ENCODE peak calls at places on chromosome 7, in four cellular contexts. F is stomach, R is transverse colon, P is uterus. I is an unnamed sample.
A peak's percentile ranks its signal among the peaks of the same experiment; 100 is the strongest.

GRCh38 chr7:11478873-11479272 is 353.1 kb downstream of the THSD7A start:
- DNase-seq in R (no peak), F (no peak), P (no peak), I (no peak)

GRCh38 chr7:73577627-73578341 is 595 bp downstream of the TBL2 start:
- DNase-seq in F (no peak), R (peak; percentile 21), P (no peak), I (peak; percentile 48)

GRCh38 chr7:151468214-151469023 is 28.5 kb upstream of the CRYGN start:
- DNase-seq in F (no peak), R (no peak), P (no peak), I (no peak)

GRCh38 chr7:88480901-88481300 is 174.2 kb upstream of the STEAP4 start:
- DNase-seq in P (no peak), F (no peak), R (peak; percentile 42), I (no peak)

GRCh38 chr7:19552576-19552975 is 156.3 kb downstream of the POLR1F start:
- DNase-seq in R (no peak), F (no peak), P (no peak), I (no peak)

GRCh38 chr7:112207106-112207592 is 654 bp downstream of the ZNF277 start:
- DNase-seq in P (no peak), R (no peak), F (no peak), I (no peak)

GRCh38 chr7:132210821-132211220 is 365.4 kb downstream of the PLXNA4 start:
- DNase-seq in P (no peak), F (no peak), R (no peak), I (no peak)

GRCh38 chr7:30874656-30875317 is 36.9 kb upstream of the AQP1 start:
- DNase-seq in P (no peak), R (no peak), F (no peak), I (no peak)

GRCh38 chr7:74482629-74483401 is 29.1 kb downstream of the GTF2IRD1 start:
- DNase-seq in F (no peak), P (peak; percentile 35), R (no peak), I (peak; percentile 71)

DNA sequence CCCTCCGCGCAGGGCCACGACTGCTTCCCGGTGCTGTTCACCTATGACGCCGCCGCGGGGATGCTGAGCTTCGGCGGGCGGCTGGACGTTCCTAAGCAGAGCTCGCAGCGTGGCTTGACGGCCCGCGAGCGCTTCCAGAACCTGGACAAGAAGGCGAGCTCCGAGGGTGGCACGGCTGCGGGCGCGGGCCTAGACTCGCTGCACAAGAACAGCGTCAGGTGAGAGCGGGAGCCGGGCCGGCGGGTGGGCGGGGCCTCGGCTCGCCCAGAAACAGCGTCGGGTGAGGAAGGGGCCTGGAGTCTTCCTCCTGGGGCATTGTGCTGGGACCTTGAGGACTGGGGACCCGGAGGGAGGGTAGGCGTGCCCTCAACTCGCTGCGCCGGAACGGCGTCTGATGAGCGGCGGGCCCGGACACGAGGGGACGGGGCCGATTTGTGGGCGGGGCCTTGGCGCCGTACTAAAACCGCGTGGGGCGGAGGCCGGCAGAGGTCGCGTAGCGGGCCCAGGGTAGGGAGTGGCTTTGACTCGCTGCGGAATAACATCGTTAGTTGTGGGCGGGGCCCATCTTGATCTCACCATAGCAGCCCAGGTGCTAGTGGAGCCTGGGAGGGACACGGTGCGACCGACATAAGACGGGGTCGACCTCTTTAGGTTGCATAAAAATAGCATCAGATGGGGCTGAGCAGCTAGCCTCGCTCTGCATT is 15.6 kb downstream of the PDAP1 start:
- DNase-seq in R (peak; percentile 91), F (peak; percentile 81), P (peak; percentile 80), I (peak; percentile 81)
- TF ChIP-seq CTCF in R (no peak), F (no peak), P (no peak), I (no peak)

DNA sequence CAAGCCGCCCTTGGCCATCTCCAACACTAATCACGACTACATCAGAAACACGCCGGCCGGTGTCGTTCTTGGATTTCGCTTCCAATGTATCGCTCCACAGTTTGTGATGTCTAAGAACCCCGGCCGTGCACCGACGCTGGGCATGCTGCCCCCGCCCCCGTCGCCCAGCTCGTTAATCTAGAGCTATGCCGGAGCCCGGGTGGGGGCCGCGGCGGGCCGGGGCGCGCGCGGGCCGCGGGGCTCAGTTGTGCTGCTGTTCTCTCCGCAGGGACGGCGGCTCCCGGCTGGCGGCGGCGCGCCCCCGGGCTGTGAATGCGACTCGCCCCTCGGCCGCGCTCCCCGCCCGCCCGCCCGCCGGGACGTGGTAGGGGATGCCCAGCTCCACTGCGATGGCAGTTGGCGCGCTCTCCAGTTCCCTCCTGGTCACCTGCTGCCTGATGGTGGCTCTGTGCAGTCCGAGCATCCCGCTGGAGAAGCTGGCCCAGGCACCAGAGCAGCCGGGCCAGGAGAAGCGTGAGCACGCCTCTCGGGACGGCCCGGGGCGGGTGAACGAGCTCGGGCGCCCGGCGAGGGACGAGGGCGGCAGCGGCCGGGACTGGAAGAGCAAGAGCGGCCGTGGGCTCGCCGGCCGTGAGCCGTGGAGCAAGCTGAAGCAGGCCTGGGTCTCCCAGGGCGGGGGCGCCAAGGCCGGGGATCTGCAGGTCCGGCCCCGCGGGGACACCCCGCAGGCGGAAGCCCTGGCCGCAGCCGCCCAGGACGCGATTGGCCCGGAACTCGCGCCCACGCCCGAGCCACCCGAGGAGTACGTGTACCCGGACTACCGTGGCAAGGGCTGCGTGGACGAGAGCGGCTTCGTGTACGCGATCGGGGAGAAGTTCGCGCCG is 1.9 kb downstream of the VWC2 start:
- DNase-seq in F (no peak), P (no peak), R (peak; percentile 11), I (no peak)
- H3K4me3 ChIP-seq in F (peak overlapping the region; percentile 44), P (peak overlapping the region; percentile 26), R (no peak overlapping the region), I (peak overlapping the region; percentile 59)

DNA sequence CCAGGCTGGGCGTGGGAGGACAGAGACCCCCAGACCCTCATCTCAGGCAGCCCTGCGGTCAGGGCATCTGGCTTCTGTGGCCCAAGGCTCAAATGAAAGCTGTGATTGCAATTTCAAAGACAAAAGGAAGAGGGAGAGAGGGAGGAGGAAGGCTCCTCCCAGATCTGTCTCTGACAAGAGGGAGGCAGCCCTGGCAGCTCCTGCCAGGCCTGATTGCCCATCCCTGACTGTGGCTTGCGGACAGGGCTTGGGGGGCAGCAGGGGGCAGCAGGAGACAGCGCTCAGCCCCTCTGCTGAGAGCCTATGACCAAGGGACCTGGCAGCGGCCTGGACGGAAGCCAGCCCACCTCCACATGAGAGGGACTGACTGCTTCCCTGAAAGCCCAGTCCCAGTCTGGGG is 91.8 kb downstream of the PTPRN2 start:
- DNase-seq in F (peak; percentile 49), R (peak; percentile 35), P (no peak), I (no peak)
- TF ChIP-seq CTCF in F (no peak), R (no peak), P (no peak), I (no peak)

GRCh38 chr7:22052650-22053336 is 107.1 kb upstream of the CDCA7L start:
- DNase-seq in R (no peak), P (no peak), F (no peak), I (no peak)
- H3K4me3 ChIP-seq in R (no peak overlapping the region), P (no peak overlapping the region), F (no peak overlapping the region), I (no peak overlapping the region)

GRCh38 chr7:69893915-69894314 is 295.6 kb downstream of the AUTS2 start:
- DNase-seq in P (no peak), F (no peak), R (no peak), I (no peak)
- TF ChIP-seq CTCF in P (no peak), F (no peak), R (no peak), I (peak; percentile 20)

GRCh38 chr7:1103789-1104513 is 16.0 kb downstream of the GPER1 start:
- DNase-seq in R (no peak), P (no peak), F (no peak), I (no peak)
- H3K4me3 ChIP-seq in R (no peak overlapping the region), P (no peak overlapping the region), F (no peak overlapping the region), I (no peak overlapping the region)

GRCh38 chr7:139645572-139646523 is 122.4 kb downstream of the CLEC2L start:
- DNase-seq in P (peak; percentile 75), R (peak; percentile 88), F (peak; percentile 89), I (peak; percentile 89)
- TF ChIP-seq CTCF in P (peak; percentile 88), R (peak; percentile 94), F (peak; percentile 93), I (peak; percentile 92)

GRCh38 chr7:135980665-135981180 is 3.6 kb upstream of the MTPN start:
- DNase-seq in F (peak; percentile 29), R (peak; percentile 39), P (no peak), I (no peak)

GRCh38 chr7:135978624-135979023 is 1.5 kb upstream of the MTPN start:
- DNase-seq in F (no peak), P (peak; percentile 30), R (no peak), I (no peak)

GRCh38 chr7:135977742-135978066 is 545 bp upstream of the MTPN start:
- DNase-seq in R (no peak), P (no peak), F (no peak), I (no peak)

GRCh38 chr7:135979674-135980660 is 2.8 kb upstream of the MTPN start:
- DNase-seq in P (no peak), F (no peak), R (no peak), I (no peak)

GRCh38 chr7:135981958-135982646 is 4.9 kb upstream of the MTPN start:
- DNase-seq in P (no peak), R (no peak), F (no peak), I (no peak)
- H3K4me3 ChIP-seq in P (no peak overlapping the region), R (no peak overlapping the region), F (no peak overlapping the region), I (no peak overlapping the region)

DNA sequence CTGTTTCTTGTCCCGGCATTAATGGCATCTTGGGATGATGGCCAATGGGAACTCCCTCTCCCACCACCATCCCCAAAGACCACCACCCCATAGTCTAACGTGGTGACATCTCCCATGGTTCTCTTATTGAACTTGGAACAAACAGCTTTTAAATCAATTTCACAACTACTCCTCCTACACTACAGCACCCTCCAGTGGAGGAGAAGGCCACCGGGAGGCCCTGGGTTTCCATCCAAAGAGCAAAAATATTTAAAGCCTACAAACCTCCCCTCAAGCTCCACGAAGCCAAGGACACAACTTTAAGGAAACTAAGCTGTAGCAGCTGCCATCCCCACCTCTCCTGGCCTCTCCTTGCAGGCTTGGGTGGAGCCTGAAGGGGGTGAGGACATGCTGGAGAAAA is 94.1 kb upstream of the LANCL2 start:
- DNase-seq in F (no peak), P (no peak), R (no peak), I (no peak)
- TF ChIP-seq CTCF in F (no peak), P (no peak), R (no peak), I (peak; percentile 14)

GRCh38 chr7:20786421-20786778 is 286 bp downstream of the SP8 start:
- DNase-seq in R (no peak), F (no peak), P (no peak), I (no peak)
- H3K4me3 ChIP-seq in R (no peak overlapping the region), F (peak overlapping the region; percentile 20), P (no peak overlapping the region), I (peak overlapping the region; percentile 60)